ENCODE peak calls at places on chromosomes 16 and 17, in five cellular contexts. One of them, this sample, is unnamed.

GRCh38 chr16:848510-849253 is 48.1 kb upstream of the GNG13 start:
- DNase-seq in PC-9: no peak
- DNase-seq in endothelial cell of umbilical vein: no peak
- DNase-seq in left lung: no peak
- DNase-seq in heart right ventricle: no peak
- DNase-seq in this sample: no peak

GRCh38 chr17:58865301-58865700 is 109.6 kb downstream of the PPM1E start:
- DNase-seq in PC-9: no peak
- DNase-seq in endothelial cell of umbilical vein: no peak
- DNase-seq in left lung: no peak
- DNase-seq in heart right ventricle: no peak
- DNase-seq in this sample: no peak

GRCh38 chr17:19410875-19411291 is at the start of gene RNF112:
- DNase-seq in PC-9: no peak
- DNase-seq in endothelial cell of umbilical vein: no peak
- DNase-seq in left lung: no peak
- DNase-seq in heart right ventricle: peak
- DNase-seq in this sample: peak

GRCh38 chr16:8869212-8869987 is 594 bp upstream of the CARHSP1 start:
- DNase-seq in PC-9: no peak
- DNase-seq in endothelial cell of umbilical vein: no peak
- DNase-seq in left lung: no peak
- DNase-seq in heart right ventricle: no peak
- DNase-seq in this sample: no peak

GRCh38 chr17:37124074-37124824 is 175.5 kb downstream of the AATF start:
- DNase-seq in PC-9: no peak
- DNase-seq in endothelial cell of umbilical vein: no peak
- DNase-seq in left lung: no peak
- DNase-seq in heart right ventricle: no peak
- DNase-seq in this sample: no peak

GRCh38 chr16:6803171-6803570 is 529.5 kb upstream of the RBFOX1 start:
- DNase-seq in PC-9: no peak
- DNase-seq in endothelial cell of umbilical vein: no peak
- DNase-seq in left lung: no peak
- DNase-seq in heart right ventricle: no peak
- DNase-seq in this sample: no peak

GRCh38 chr17:73591278-73592078 is 52.8 kb downstream of the SDK2 start:
- DNase-seq in PC-9: no peak
- DNase-seq in endothelial cell of umbilical vein: no peak
- DNase-seq in left lung: no peak
- DNase-seq in heart right ventricle: no peak
- DNase-seq in this sample: no peak

GRCh38 chr17:78738245-78738644 is 43.8 kb downstream of the CYTH1 start:
- DNase-seq in PC-9: no peak
- DNase-seq in endothelial cell of umbilical vein: no peak
- DNase-seq in left lung: no peak
- DNase-seq in heart right ventricle: no peak
- DNase-seq in this sample: peak

GRCh38 chr16:79204486-79204885 is 396.1 kb downstream of the MAF start:
- DNase-seq in PC-9: no peak
- DNase-seq in endothelial cell of umbilical vein: no peak
- DNase-seq in left lung: no peak
- DNase-seq in heart right ventricle: no peak
- DNase-seq in this sample: no peak

GRCh38 chr17:4247981-4248388 is 15.8 kb downstream of the ANKFY1 start:
- DNase-seq in PC-9: peak
- DNase-seq in endothelial cell of umbilical vein: no peak
- DNase-seq in left lung: peak
- DNase-seq in heart right ventricle: no peak
- DNase-seq in this sample: peak

GRCh38 chr16:25027781-25028180 is 12.6 kb upstream of the ARHGAP17 start:
- DNase-seq in PC-9: no peak
- DNase-seq in endothelial cell of umbilical vein: no peak
- DNase-seq in left lung: no peak
- DNase-seq in heart right ventricle: no peak
- DNase-seq in this sample: no peak

GRCh38 chr17:64306850-64307463 is 43.9 kb upstream of the TEX2 start:
- DNase-seq in PC-9: peak
- DNase-seq in endothelial cell of umbilical vein: peak
- DNase-seq in left lung: peak
- DNase-seq in heart right ventricle: peak
- DNase-seq in this sample: peak

GRCh38 chr16:22813946-22814325 is at the start of gene HS3ST2:
- DNase-seq in PC-9: no peak
- DNase-seq in endothelial cell of umbilical vein: no peak
- DNase-seq in left lung: no peak
- DNase-seq in heart right ventricle: peak
- DNase-seq in this sample: peak

GRCh38 chr16:81623365-81624102 is 155.6 kb upstream of the PLCG2 start:
- DNase-seq in PC-9: peak
- DNase-seq in endothelial cell of umbilical vein: peak
- DNase-seq in left lung: no peak
- DNase-seq in heart right ventricle: no peak
- DNase-seq in this sample: no peak

GRCh38 chr17:3695723-3696411 is at the start of gene P2RX5:
- DNase-seq in PC-9: peak
- DNase-seq in endothelial cell of umbilical vein: peak
- DNase-seq in left lung: no peak
- DNase-seq in heart right ventricle: no peak
- DNase-seq in this sample: peak

GRCh38 chr17:5899496-5900195 is 170.5 kb upstream of the WSCD1 start:
- DNase-seq in PC-9: no peak
- DNase-seq in endothelial cell of umbilical vein: no peak
- DNase-seq in left lung: no peak
- DNase-seq in heart right ventricle: no peak
- DNase-seq in this sample: no peak

GRCh38 chr17:74212262-74212912 is 984 bp upstream of the TTYH2 start:
- DNase-seq in PC-9: no peak
- DNase-seq in endothelial cell of umbilical vein: peak
- DNase-seq in left lung: no peak
- DNase-seq in heart right ventricle: peak
- DNase-seq in this sample: no peak

GRCh38 chr17:72145972-72146755 is 25.3 kb downstream of the SOX9 start:
- DNase-seq in PC-9: no peak
- DNase-seq in endothelial cell of umbilical vein: no peak
- DNase-seq in left lung: no peak
- DNase-seq in heart right ventricle: no peak
- DNase-seq in this sample: no peak

GRCh38 chr16:69927056-69927757 is 23.9 kb upstream of the CLEC18A start:
- DNase-seq in PC-9: no peak
- DNase-seq in endothelial cell of umbilical vein: no peak
- DNase-seq in left lung: peak
- DNase-seq in heart right ventricle: peak
- DNase-seq in this sample: no peak

GRCh38 chr16:50532576-50532975 is 15.6 kb upstream of the NKD1 start:
- DNase-seq in PC-9: no peak
- DNase-seq in endothelial cell of umbilical vein: no peak
- DNase-seq in left lung: no peak
- DNase-seq in heart right ventricle: no peak
- DNase-seq in this sample: no peak

GRCh38 chr17:18246880-18247612 is 11.5 kb downstream of the FLII start:
- DNase-seq in PC-9: peak
- DNase-seq in endothelial cell of umbilical vein: peak
- DNase-seq in left lung: peak
- DNase-seq in heart right ventricle: peak
- DNase-seq in this sample: peak

GRCh38 chr17:82942166-82943130 is 102.6 kb upstream of the ZNF750 start:
- DNase-seq in PC-9: no peak
- DNase-seq in endothelial cell of umbilical vein: no peak
- DNase-seq in left lung: peak
- DNase-seq in heart right ventricle: peak
- DNase-seq in this sample: no peak

GRCh38 chr17:50640701-50641338 is 6.1 kb downstream of the ABCC3 start:
- DNase-seq in PC-9: no peak
- DNase-seq in endothelial cell of umbilical vein: peak
- DNase-seq in left lung: peak
- DNase-seq in heart right ventricle: no peak
- DNase-seq in this sample: no peak

GRCh38 chr16:54927125-54928015 is 3.3 kb upstream of the IRX5 start:
- DNase-seq in PC-9: no peak
- DNase-seq in endothelial cell of umbilical vein: no peak
- DNase-seq in left lung: no peak
- DNase-seq in heart right ventricle: no peak
- DNase-seq in this sample: no peak

GRCh38 chr17:39671651-39672521 is 3.6 kb downstream of the PNMT start:
- DNase-seq in PC-9: no peak
- DNase-seq in endothelial cell of umbilical vein: peak
- DNase-seq in left lung: no peak
- DNase-seq in heart right ventricle: peak
- DNase-seq in this sample: no peak

GRCh38 chr17:6556121-6557039 is at the start of gene PITPNM3:
- DNase-seq in PC-9: peak
- DNase-seq in endothelial cell of umbilical vein: no peak
- DNase-seq in left lung: peak
- DNase-seq in heart right ventricle: no peak
- DNase-seq in this sample: no peak

GRCh38 chr17:50283246-50283645 is 9.0 kb downstream of the TMEM92 start:
- DNase-seq in PC-9: no peak
- DNase-seq in endothelial cell of umbilical vein: no peak
- DNase-seq in left lung: no peak
- DNase-seq in heart right ventricle: no peak
- DNase-seq in this sample: no peak

GRCh38 chr17:42246515-42246914 is 29.7 kb downstream of the STAT5B start:
- DNase-seq in PC-9: no peak
- DNase-seq in endothelial cell of umbilical vein: no peak
- DNase-seq in left lung: no peak
- DNase-seq in heart right ventricle: no peak
- DNase-seq in this sample: no peak

GRCh38 chr16:2467301-2468141 is 3.6 kb upstream of the NTN3 start:
- DNase-seq in PC-9: peak
- DNase-seq in endothelial cell of umbilical vein: peak
- DNase-seq in left lung: peak
- DNase-seq in heart right ventricle: peak
- DNase-seq in this sample: peak

GRCh38 chr17:50028207-50029120 is 27.4 kb upstream of the ITGA3 start:
- DNase-seq in PC-9: peak
- DNase-seq in endothelial cell of umbilical vein: peak
- DNase-seq in left lung: peak
- DNase-seq in heart right ventricle: no peak
- DNase-seq in this sample: peak

GRCh38 chr16:2799852-2800226 is 1.6 kb downstream of the PRSS41 start:
- DNase-seq in PC-9: no peak
- DNase-seq in endothelial cell of umbilical vein: no peak
- DNase-seq in left lung: peak
- DNase-seq in heart right ventricle: no peak
- DNase-seq in this sample: no peak

GRCh38 chr17:65013613-65014391 is 42.7 kb downstream of the GNA13 start:
- DNase-seq in PC-9: peak
- DNase-seq in endothelial cell of umbilical vein: no peak
- DNase-seq in left lung: no peak
- DNase-seq in heart right ventricle: no peak
- DNase-seq in this sample: no peak

GRCh38 chr17:42342242-42343008 is 45.8 kb downstream of the STAT3 start:
- DNase-seq in PC-9: no peak
- DNase-seq in endothelial cell of umbilical vein: no peak
- DNase-seq in left lung: no peak
- DNase-seq in heart right ventricle: no peak
- DNase-seq in this sample: no peak

DNA sequence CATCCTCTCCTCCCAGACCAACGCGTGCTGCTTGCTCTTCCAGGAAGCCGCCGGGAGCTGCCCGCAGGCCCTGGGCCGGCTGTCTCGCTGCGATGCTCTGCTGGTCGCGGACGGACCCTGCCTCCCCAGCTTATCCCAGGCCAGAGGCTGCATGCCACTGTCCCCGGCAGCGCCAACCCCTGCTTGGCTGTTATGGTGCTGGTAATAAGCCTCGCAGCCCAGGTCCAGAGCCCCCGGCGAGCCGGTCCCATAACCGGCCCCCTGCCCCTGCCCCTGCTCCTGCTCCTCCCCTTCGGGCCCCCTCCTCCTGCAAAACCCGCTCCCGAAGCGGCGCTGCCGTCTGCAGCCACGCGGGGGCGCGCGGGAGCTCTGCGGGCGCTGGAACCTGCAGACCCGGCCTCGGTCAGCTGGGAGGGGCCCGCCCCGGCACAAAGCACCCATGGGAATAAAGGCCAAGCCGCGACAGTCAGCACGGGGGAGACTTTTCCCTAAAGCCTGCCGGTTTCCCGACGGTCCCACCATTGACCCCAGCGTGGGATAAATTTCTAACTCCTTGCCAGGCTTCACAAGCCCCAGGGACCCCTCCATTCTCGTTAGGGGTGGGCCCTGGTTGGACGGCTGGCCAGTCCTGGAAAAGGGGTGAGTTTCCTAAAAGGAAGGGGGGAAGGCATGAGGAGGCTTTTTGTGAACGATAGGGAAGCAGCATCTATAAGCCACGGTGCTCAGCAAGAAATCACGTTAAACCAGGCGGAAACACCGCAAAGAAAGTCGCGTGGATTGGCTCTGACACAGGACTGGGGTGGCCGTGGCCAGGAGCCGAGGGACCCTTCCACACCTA is 11.2 kb downstream of the ENPP7 start:
- DNase-seq in PC-9: peak
- DNase-seq in endothelial cell of umbilical vein: peak
- DNase-seq in left lung: peak
- DNase-seq in heart right ventricle: peak
- DNase-seq in this sample: peak
- H3K4me3 ChIP-seq in PC-9: no peak
- H3K4me3 ChIP-seq in endothelial cell of umbilical vein: no peak
- H3K4me3 ChIP-seq in left lung: no peak
- H3K4me3 ChIP-seq in heart right ventricle: peak
- H3K4me3 ChIP-seq in this sample: no peak

GRCh38 chr17:76223802-76224201 is 16.5 kb downstream of the RNF157 start:
- DNase-seq in PC-9: no peak
- DNase-seq in endothelial cell of umbilical vein: no peak
- DNase-seq in left lung: no peak
- DNase-seq in heart right ventricle: no peak
- DNase-seq in this sample: no peak
- TF ChIP-seq CTCF in PC-9: no peak
- TF ChIP-seq CTCF in endothelial cell of umbilical vein: no peak
- TF ChIP-seq CTCF in left lung: no peak
- TF ChIP-seq CTCF in heart right ventricle: no peak
- TF ChIP-seq CTCF in this sample: no peak

GRCh38 chr16:87350681-87351319 is 32.8 kb downstream of the FBXO31 start:
- DNase-seq in PC-9: no peak
- DNase-seq in endothelial cell of umbilical vein: no peak
- DNase-seq in left lung: no peak
- DNase-seq in heart right ventricle: peak
- DNase-seq in this sample: no peak

GRCh38 chr16:87352818-87353217 is 30.8 kb downstream of the FBXO31 start:
- DNase-seq in PC-9: no peak
- DNase-seq in endothelial cell of umbilical vein: no peak
- DNase-seq in left lung: no peak
- DNase-seq in heart right ventricle: no peak
- DNase-seq in this sample: no peak

GRCh38 chr16:87350031-87350430 is 32.8 kb upstream of the C16orf95 start:
- DNase-seq in PC-9: no peak
- DNase-seq in endothelial cell of umbilical vein: no peak
- DNase-seq in left lung: no peak
- DNase-seq in heart right ventricle: peak
- DNase-seq in this sample: no peak

GRCh38 chr16:87353613-87354012 is 30.0 kb downstream of the FBXO31 start:
- DNase-seq in PC-9: no peak
- DNase-seq in endothelial cell of umbilical vein: no peak
- DNase-seq in left lung: no peak
- DNase-seq in heart right ventricle: no peak
- DNase-seq in this sample: no peak

GRCh38 chr16:87351320-87351698 is 32.3 kb downstream of the FBXO31 start:
- DNase-seq in PC-9: no peak
- DNase-seq in endothelial cell of umbilical vein: no peak
- DNase-seq in left lung: no peak
- DNase-seq in heart right ventricle: peak
- DNase-seq in this sample: no peak
- H3K4me3 ChIP-seq in PC-9: no peak
- H3K4me3 ChIP-seq in endothelial cell of umbilical vein: no peak
- H3K4me3 ChIP-seq in left lung: no peak
- H3K4me3 ChIP-seq in heart right ventricle: no peak
- H3K4me3 ChIP-seq in this sample: no peak

GRCh38 chr16:85152414-85153030 is 40.2 kb upstream of the CIBAR2 start:
- DNase-seq in PC-9: no peak
- DNase-seq in endothelial cell of umbilical vein: no peak
- DNase-seq in left lung: no peak
- DNase-seq in heart right ventricle: peak
- DNase-seq in this sample: no peak
- TF ChIP-seq CTCF in PC-9: no peak
- TF ChIP-seq CTCF in endothelial cell of umbilical vein: no peak
- TF ChIP-seq CTCF in left lung: no peak
- TF ChIP-seq CTCF in heart right ventricle: no peak
- TF ChIP-seq CTCF in this sample: no peak